ENCODE peak calls at places on chromosome 7, in five cellular contexts. A is IMR-90, I is neuronal stem cell, Y is H1, E is mesendoderm. C is an unnamed sample.
A peak's percentile ranks its signal among the peaks of the same experiment; 100 is the strongest.

GRCh38 chr7:83366629-83367028 is 203.9 kb upstream of the PCLO start:
- DNase-seq in E (peak; percentile 15), I (no peak), A (no peak), Y (no peak), C (no peak)

GRCh38 chr7:79692015-79692414 is 238.5 kb upstream of the MAGI2 start:
- DNase-seq in Y (no peak), A (peak; percentile 93), E (peak; percentile 2), I (no peak), C (peak; percentile 82)

GRCh38 chr7:36277247-36277542 is 112.5 kb upstream of the ANLN start:
- DNase-seq in E (no peak), A (no peak), Y (no peak), I (no peak), C (no peak)

GRCh38 chr7:105790996-105791395 is 85.4 kb downstream of the ATXN7L1 start:
- DNase-seq in A (no peak), E (no peak), I (no peak), Y (no peak), C (no peak)

GRCh38 chr7:137835486-137836112 is 11.2 kb downstream of the DGKI start:
- DNase-seq in E (no peak), I (no peak), A (no peak), Y (no peak), C (no peak)

GRCh38 chr7:33757050-33757449 is 148.3 kb upstream of the BMPER start:
- DNase-seq in A (peak; percentile 64), I (no peak), E (no peak), Y (no peak), C (peak; percentile 71)

GRCh38 chr7:73577627-73578341 is 595 bp downstream of the TBL2 start:
- DNase-seq in Y (no peak), E (no peak), I (no peak), A (no peak), C (peak; percentile 33)

GRCh38 chr7:135784013-135784412 is 35.4 kb upstream of the FAM180A start:
- DNase-seq in I (no peak), Y (no peak), E (no peak), A (no peak), C (no peak)

GRCh38 chr7:43456200-43456599 is 126.7 kb upstream of the STK17A start:
- DNase-seq in E (no peak), A (no peak), Y (no peak), I (no peak), C (no peak)

GRCh38 chr7:101859411-101860106 is 42.1 kb downstream of the CUX1 start:
- DNase-seq in A (no peak), Y (no peak), I (no peak), E (no peak), C (no peak)

GRCh38 chr7:111835066-111835465 is 272.8 kb upstream of the IMMP2L start:
- DNase-seq in Y (no peak), A (peak; percentile 89), E (peak; percentile 21), I (no peak), C (no peak)

GRCh38 chr7:106462365-106462859 is 177.6 kb upstream of the NAMPT start:
- DNase-seq in Y (no peak), A (peak; percentile 52), E (peak; percentile 23), I (no peak), C (peak; percentile 62)

GRCh38 chr7:92179393-92179924 is 517 bp upstream of the LRRD1 start:
- DNase-seq in I (no peak), E (peak; percentile 27), A (peak; percentile 1), Y (no peak), C (no peak)

GRCh38 chr7:16811555-16811954 is 6.8 kb upstream of the AGR2 start:
- DNase-seq in A (peak; percentile 73), I (no peak), E (no peak), Y (no peak), C (peak; percentile 73)

GRCh38 chr7:41481353-41481752 is 221.5 kb downstream of the INHBA start:
- DNase-seq in A (peak; percentile 81), E (no peak), Y (no peak), I (no peak), C (no peak)

GRCh38 chr7:47543056-47543455 is 38.9 kb downstream of the TNS3 start:
- DNase-seq in E (no peak), I (no peak), Y (no peak), A (no peak), C (no peak)

GRCh38 chr7:151575471-151575870 is 55.8 kb upstream of the RHEB start:
- DNase-seq in E (no peak), Y (no peak), I (no peak), A (no peak), C (no peak)

GRCh38 chr7:147803625-147804024 is 786.9 kb upstream of the C7orf33 start:
- DNase-seq in Y (no peak), A (no peak), I (peak; percentile 23), E (peak; percentile 81), C (no peak)

GRCh38 chr7:153190452-153190851 is 430.9 kb downstream of the ACTR3B start:
- DNase-seq in E (peak; percentile 90), A (no peak), Y (peak; percentile 54), I (peak; percentile 9), C (no peak)

GRCh38 chr7:31948041-31948440 is 122.2 kb downstream of the PDE1C start:
- DNase-seq in I (no peak), E (no peak), A (peak; percentile 91), Y (no peak), C (peak; percentile 92)

GRCh38 chr7:139494835-139495568 is 11.5 kb upstream of the KLRG2 start:
- DNase-seq in E (no peak), I (no peak), Y (no peak), A (no peak), C (no peak)

GRCh38 chr7:30764030-30764991 is 6.9 kb upstream of the MINDY4 start:
- DNase-seq in I (no peak), E (no peak), A (peak; percentile 34), Y (no peak), C (peak; percentile 30)

GRCh38 chr7:37709631-37710509 is 26.3 kb downstream of the GPR141 start:
- DNase-seq in A (no peak), E (no peak), Y (no peak), I (no peak), C (no peak)

GRCh38 chr7:14717711-14718304 is 184.7 kb downstream of the DGKB start:
- DNase-seq in A (peak; percentile 13), Y (no peak), I (no peak), E (peak; percentile 14), C (peak; percentile 31)

GRCh38 chr7:44308741-44309270 is 16.6 kb downstream of the CAMK2B start:
- DNase-seq in Y (peak; percentile 62), A (no peak), E (no peak), I (no peak), C (no peak)

GRCh38 chr7:30796105-30796869 is 25.1 kb downstream of the MINDY4 start:
- DNase-seq in Y (no peak), E (no peak), A (peak; percentile 85), I (no peak), C (peak; percentile 69)

GRCh38 chr7:76997381-76998262 is 34.5 kb downstream of the SPDYE17 start:
- DNase-seq in I (no peak), E (no peak), Y (peak; percentile 33), A (no peak), C (no peak)

GRCh38 chr7:98870807-98871491 is 1.1 kb upstream of the TMEM130 start:
- DNase-seq in E (no peak), Y (peak; percentile 54), I (no peak), A (no peak), C (no peak)

GRCh38 chr7:137331378-137331777 is 12.2 kb downstream of the PTN start:
- DNase-seq in I (no peak), Y (no peak), E (no peak), A (peak; percentile 10), C (no peak)

GRCh38 chr7:101818699-101819071 is 1.3 kb downstream of the CUX1 start:
- DNase-seq in E (peak; percentile 29), Y (no peak), A (no peak), I (no peak), C (no peak)

GRCh38 chr7:129553861-129554530 is 51.7 kb downstream of the SMKR1 start:
- DNase-seq in E (no peak), A (peak; percentile 64), I (no peak), Y (no peak), C (no peak)

GRCh38 chr7:1290262-1291039 is 57.8 kb downstream of the UNCX start:
- DNase-seq in A (no peak), E (peak; percentile 32), I (no peak), Y (peak; percentile 69), C (peak; percentile 22)
- H2BK15ac ChIP-seq in A (no peak overlapping the region), E (no peak overlapping the region), I (peak overlapping the region; percentile 92), Y (no peak overlapping the region), C (no peak overlapping the region)

DNA sequence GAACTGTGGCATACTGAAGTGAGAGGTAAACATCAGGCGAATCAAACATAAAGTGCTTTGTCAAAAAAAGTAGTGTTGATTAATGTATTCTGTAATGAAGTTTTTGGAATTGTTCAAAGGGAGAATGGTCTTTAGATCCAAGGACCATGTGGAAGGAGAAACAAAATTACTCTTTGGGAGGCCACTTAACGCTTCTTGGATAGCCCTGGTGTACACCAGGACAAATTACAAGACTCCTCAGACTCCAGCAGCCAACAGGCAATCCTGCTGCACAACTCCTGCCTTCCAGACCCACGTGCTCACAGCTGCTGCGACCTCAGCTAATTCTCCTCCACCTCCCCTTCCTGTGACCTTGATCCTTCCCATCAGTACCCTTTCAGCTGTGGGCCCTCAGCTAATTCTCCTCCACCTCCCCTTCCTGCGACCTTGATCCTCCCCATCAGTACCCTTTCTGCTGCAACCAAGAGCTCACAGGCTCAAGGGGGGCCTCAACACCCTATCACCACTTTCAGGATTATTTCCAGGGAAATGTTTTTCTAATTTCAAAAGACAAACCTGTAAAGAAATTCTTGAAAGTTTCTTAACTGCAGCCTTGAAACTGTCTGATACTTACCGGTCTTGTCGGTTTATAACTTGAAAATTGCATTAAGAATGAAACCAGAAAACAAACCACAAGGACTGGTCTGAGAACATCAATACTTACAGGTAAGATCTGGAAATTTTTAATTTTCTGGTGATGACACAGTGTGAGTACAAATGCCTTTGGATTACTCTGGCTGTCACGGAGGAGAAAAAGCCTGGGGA is 29.7 kb upstream of the DDC start:
- DNase-seq in E (no peak), A (no peak), I (no peak), Y (no peak), C (no peak)
- H3K9ac ChIP-seq in E (no peak overlapping the region), A (no peak overlapping the region), I (no peak overlapping the region), Y (no peak overlapping the region), C (no peak overlapping the region)

DNA sequence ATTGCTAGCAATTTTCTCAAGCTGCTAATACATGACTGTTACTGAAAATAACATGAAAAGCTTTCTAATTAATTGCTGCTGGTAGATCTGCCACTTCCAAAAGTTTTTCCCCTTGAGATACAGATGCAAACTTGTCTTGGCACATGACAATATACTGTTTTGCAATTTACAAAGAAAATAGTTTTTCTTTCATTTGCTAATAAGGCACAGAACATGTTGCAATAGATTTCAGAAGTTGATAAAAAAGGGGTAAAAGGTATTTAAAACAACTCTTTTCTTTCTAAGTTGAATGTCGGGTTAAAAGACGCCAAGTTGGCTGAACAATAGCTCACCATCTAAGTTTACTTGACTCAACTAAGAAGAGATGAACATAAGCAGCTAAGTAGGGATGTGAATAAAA is 14.3 kb upstream of the THSD7A start:
- DNase-seq in Y (no peak), I (no peak), A (no peak), E (no peak), C (no peak)
- H3K4me2 ChIP-seq in Y (peak overlapping the region; percentile 55), I (no peak overlapping the region), A (no peak overlapping the region), E (no peak overlapping the region), C (no peak overlapping the region)

GRCh38 chr7:39336457-39336856 is 229.7 kb upstream of the YAE1 start:
- DNase-seq in I (no peak), E (no peak), Y (no peak), A (no peak), C (no peak)
- H2BK15ac ChIP-seq in I (no peak overlapping the region), E (no peak overlapping the region), Y (no peak overlapping the region), A (no peak overlapping the region), C (no peak overlapping the region)